ENCODE peak calls at places on chromosomes 5 and 9, in five cellular contexts. K is iris pigment epithelial cell; F is stimulated activated naive B cell treated with anti-CD40 and anti-IgM and Interleukin-4, amounts not matched to agents 10 μg/mL and 1 μg/mL and 100 μg/mL, for 72 hours; I is transverse colon; U is CD8-positive, alpha-beta memory T cell. G is an unnamed sample.

GRCh38 chr9:111301195-111301594 is 28.8 kb downstream of the OR2K2 start:
- DNase-seq in K (peak; percentile 88), F (no peak), I (no peak), U (no peak), G (peak; percentile 51)

GRCh38 chr5:163407034-163407652 is 30.3 kb upstream of the CCNG1 start:
- DNase-seq in K (peak; percentile 12), F (no peak), I (no peak), U (no peak), G (peak; percentile 37)

GRCh38 chr5:108129129-108129528 is 252.8 kb downstream of the FBXL17 start:
- DNase-seq in K (no peak), F (no peak), I (no peak), U (no peak), G (no peak)

GRCh38 chr9:69885931-69886330 is 65.3 kb downstream of the CFAP95 start:
- DNase-seq in K (no peak), F (no peak), I (no peak), U (no peak), G (no peak)

GRCh38 chr9:134211811-134212460 is 47.6 kb upstream of the RNU6ATAC start:
- DNase-seq in K (no peak), F (no peak), I (no peak), U (no peak), G (no peak)

GRCh38 chr5:132747064-132747692 is at the start of gene CCNI2:
- DNase-seq in K (no peak), F (no peak), I (peak; percentile 81), U (peak; percentile 70), G (no peak)

GRCh38 chr9:132769895-132770774 is 99.9 kb downstream of the GTF3C4 start:
- DNase-seq in K (peak; percentile 65), F (peak; percentile 55), I (peak; percentile 80), U (peak; percentile 67), G (peak; percentile 58)

GRCh38 chr5:57383093-57383861 is 99.3 kb downstream of the ACTBL2 start:
- DNase-seq in K (peak; percentile 93), F (no peak), I (no peak), U (no peak), G (peak; percentile 88)

GRCh38 chr5:100430268-100430900 is 104.8 kb upstream of the FAM174A start:
- DNase-seq in K (peak; percentile 33), F (peak; percentile 15), I (peak; percentile 16), U (peak; percentile 16), G (peak; percentile 47)

GRCh38 chr9:77647267-77647658 is 859 bp downstream of the GNA14 start:
- DNase-seq in K (no peak), F (no peak), I (no peak), U (no peak), G (no peak)

GRCh38 chr5:54517174-54517511 is 416 bp upstream of the SNX18 start:
- DNase-seq in K (no peak), F (no peak), I (peak; percentile 14), U (no peak), G (no peak)

GRCh38 chr5:7927466-7928375 is 58.8 kb downstream of the MTRR start:
- DNase-seq in K (peak; percentile 49), F (peak; percentile 21), I (peak; percentile 74), U (no peak), G (peak; percentile 57)

GRCh38 chr9:2817987-2818386 is 25.9 kb downstream of the PUM3 start:
- DNase-seq in K (peak; percentile 57), F (no peak), I (no peak), U (no peak), G (peak; percentile 54)

GRCh38 chr5:171418982-171419662 is at the start of gene FGF18:
- DNase-seq in K (peak; percentile 80), F (peak; percentile 31), I (peak; percentile 20), U (peak; percentile 31), G (peak; percentile 70)

GRCh38 chr5:32668552-32668951 is 42.6 kb upstream of the NPR3 start:
- DNase-seq in K (no peak), F (no peak), I (no peak), U (no peak), G (no peak)

GRCh38 chr9:16002816-16003215 is 450.0 kb downstream of the CCDC171 start:
- DNase-seq in K (peak; percentile 69), F (no peak), I (no peak), U (no peak), G (peak; percentile 22)

GRCh38 chr5:180643191-180643851 is 6.1 kb downstream of the FLT4 start:
- DNase-seq in K (no peak), F (no peak), I (no peak), U (no peak), G (no peak)

GRCh38 chr5:157271740-157272271 is 5.9 kb downstream of the CYFIP2 start:
- DNase-seq in K (no peak), F (peak; percentile 96), I (peak; percentile 71), U (peak; percentile 94), G (no peak)

GRCh38 chr5:107704686-107705389 is 34.1 kb upstream of the EFNA5 start:
- DNase-seq in K (peak; percentile 7), F (no peak), I (no peak), U (no peak), G (peak; percentile 16)

GRCh38 chr9:73270967-73271722 is 119.5 kb downstream of the ANXA1 start:
- DNase-seq in K (peak; percentile 96), F (no peak), I (no peak), U (no peak), G (peak; percentile 86)

GRCh38 chr9:27387722-27388121 is 90.8 kb upstream of the EQTN start:
- DNase-seq in K (no peak), F (no peak), I (no peak), U (no peak), G (no peak)

GRCh38 chr9:26684029-26684428 is 208.6 kb downstream of the CAAP1 start:
- DNase-seq in K (no peak), F (no peak), I (no peak), U (no peak), G (no peak)

GRCh38 chr5:81729276-81729675 is 21.6 kb downstream of the SSBP2 start:
- DNase-seq in K (no peak), F (no peak), I (no peak), U (no peak), G (no peak)

GRCh38 chr9:99096409-99096808 is 8.5 kb upstream of the TGFBR1 start:
- DNase-seq in K (no peak), F (no peak), I (no peak), U (no peak), G (no peak)

GRCh38 chr9:134624827-134625181 is 16.8 kb upstream of the COL5A1 start:
- DNase-seq in K (peak; percentile 86), F (no peak), I (no peak), U (no peak), G (peak; percentile 86)

G was measured in astrocyte of the spinal cord.